ENCODE peak calls at places on chromosomes 5 and 9, in four cellular contexts. A is tibial nerve, I is upper lobe of left lung, N is stomach. S is an unnamed sample.

GRCh38 chr5:176870110-176870591 is 29.0 kb downstream of the HK3 start:
- DNase-seq in A (no peak), I (peak), N (peak), S (no peak)

GRCh38 chr9:107172160-107172978 is 110.7 kb upstream of the RAD23B start:
- DNase-seq in A (peak), I (peak), N (peak), S (peak)

GRCh38 chr9:16773116-16773515 is 97.4 kb downstream of the BNC2 start:
- DNase-seq in A (no peak), I (no peak), N (no peak), S (no peak)

GRCh38 chr5:124007675-124008398 is 495.9 kb downstream of the CSNK1G3 start:
- DNase-seq in A (no peak), I (no peak), N (no peak), S (no peak)

GRCh38 chr9:36120705-36121104 is 15.8 kb upstream of the GLIPR2 start:
- DNase-seq in A (no peak), I (no peak), N (no peak), S (no peak)

GRCh38 chr5:124742983-124743533 is 3.4 kb downstream of the ZNF608 start:
- DNase-seq in A (no peak), I (peak), N (no peak), S (peak)

GRCh38 chr5:128844354-128844923 is 120.8 kb upstream of the SLC27A6 start:
- DNase-seq in A (no peak), I (no peak), N (no peak), S (no peak)

GRCh38 chr5:176540956-176541337 is 3.7 kb upstream of the RNF44 start:
- DNase-seq in A (no peak), I (no peak), N (no peak), S (no peak)

GRCh38 chr5:126383755-126384154 is 39.5 kb upstream of the GRAMD2B start:
- DNase-seq in A (no peak), I (no peak), N (no peak), S (no peak)

GRCh38 chr9:4855861-4856260 is 63.1 kb downstream of the RCL1 start:
- DNase-seq in A (peak), I (no peak), N (no peak), S (peak)

GRCh38 chr5:143395638-143396352 is 7.7 kb downstream of the NR3C1 start:
- DNase-seq in A (no peak), I (no peak), N (no peak), S (no peak)

GRCh38 chr9:6354072-6354686 is 26.0 kb downstream of the TPD52L3 start:
- DNase-seq in A (no peak), I (no peak), N (no peak), S (no peak)

GRCh38 chr5:167895899-167896659 is 395.4 kb upstream of the WWC1 start:
- DNase-seq in A (no peak), I (no peak), N (no peak), S (no peak)

DNA sequence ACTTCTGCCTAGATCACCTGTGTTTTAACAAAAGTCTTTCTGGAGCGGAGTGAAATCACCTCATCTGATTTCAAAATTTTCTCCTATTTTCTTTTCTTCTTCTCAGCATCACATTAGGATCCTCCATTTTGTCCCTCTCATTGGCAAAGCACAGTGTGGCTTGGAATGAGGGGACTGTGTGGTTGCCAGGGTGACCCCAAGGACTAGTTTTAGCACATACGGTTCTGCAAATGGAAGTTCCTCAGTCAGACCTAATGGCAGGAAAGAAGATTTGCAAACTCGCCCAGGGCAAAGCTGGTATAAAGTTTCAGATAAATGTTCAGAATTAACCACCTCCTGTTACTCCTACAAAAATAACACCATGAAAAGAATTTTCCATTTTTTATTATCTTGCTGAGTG is 258.0 kb downstream of the NR2F1-AS1 start:
- DNase-seq in A (no peak), I (no peak), N (no peak), S (no peak)
- H3K4me3 ChIP-seq in A (no peak), I (no peak), N (no peak), S (no peak)

DNA sequence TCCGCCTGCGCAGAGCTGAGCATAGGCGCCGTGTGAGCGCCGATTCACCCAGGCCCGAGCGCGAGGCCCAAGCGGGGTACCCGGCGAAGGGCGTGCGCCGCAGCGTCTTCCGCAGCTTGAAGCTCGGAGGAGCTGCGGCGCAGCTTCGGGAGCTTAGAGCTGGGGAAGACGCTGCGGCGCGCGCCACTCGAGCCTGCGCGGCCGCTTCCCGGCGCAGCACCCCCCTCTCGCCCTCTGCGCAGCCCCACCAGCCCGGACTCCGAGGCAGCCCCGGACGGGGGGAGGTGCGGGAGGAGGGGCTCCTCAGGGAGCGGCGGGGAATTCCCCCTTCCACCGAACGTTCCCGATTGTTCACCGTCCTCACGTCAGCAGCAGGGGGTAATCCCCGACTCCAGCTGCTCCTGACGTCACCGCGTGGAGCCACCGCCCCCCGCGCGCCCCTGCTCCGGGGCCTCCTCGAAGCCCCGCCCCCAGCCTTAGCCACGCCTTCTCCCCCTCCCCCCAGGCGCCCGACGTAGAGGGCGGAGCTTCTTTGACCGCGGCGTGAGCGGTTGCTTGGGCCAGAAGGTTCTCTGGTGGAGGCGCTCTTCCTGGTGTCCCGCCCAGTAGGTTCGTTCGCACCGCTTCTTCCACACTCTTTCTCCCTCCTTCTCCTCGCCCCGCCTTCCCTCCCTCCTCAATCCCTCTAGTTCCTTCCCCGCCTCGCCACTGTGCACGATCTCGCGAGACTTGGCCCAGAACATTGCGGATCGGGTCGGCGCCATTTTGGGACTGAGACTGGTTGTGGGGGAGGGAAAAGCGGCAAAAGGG is at the start of gene GPBP1:
- DNase-seq in A (peak), I (peak), N (peak), S (peak)
- TF ChIP-seq EP300 in A (peak), I (peak), N (peak), S (peak)

GRCh38 chr5:34656700-34657549 is 797 bp downstream of the RAI14 start:
- DNase-seq in A (no peak), I (no peak), N (peak), S (peak)
- TF ChIP-seq POLR2A in A (no peak), I (no peak), N (no peak), S (no peak)

GRCh38 chr5:87022415-87022814 is 245.3 kb upstream of the RASA1 start:
- DNase-seq in A (no peak), I (no peak), N (no peak), S (no peak)

GRCh38 chr5:87015908-87016307 is 251.8 kb upstream of the RASA1 start:
- DNase-seq in A (no peak), I (no peak), N (no peak), S (no peak)

DNA sequence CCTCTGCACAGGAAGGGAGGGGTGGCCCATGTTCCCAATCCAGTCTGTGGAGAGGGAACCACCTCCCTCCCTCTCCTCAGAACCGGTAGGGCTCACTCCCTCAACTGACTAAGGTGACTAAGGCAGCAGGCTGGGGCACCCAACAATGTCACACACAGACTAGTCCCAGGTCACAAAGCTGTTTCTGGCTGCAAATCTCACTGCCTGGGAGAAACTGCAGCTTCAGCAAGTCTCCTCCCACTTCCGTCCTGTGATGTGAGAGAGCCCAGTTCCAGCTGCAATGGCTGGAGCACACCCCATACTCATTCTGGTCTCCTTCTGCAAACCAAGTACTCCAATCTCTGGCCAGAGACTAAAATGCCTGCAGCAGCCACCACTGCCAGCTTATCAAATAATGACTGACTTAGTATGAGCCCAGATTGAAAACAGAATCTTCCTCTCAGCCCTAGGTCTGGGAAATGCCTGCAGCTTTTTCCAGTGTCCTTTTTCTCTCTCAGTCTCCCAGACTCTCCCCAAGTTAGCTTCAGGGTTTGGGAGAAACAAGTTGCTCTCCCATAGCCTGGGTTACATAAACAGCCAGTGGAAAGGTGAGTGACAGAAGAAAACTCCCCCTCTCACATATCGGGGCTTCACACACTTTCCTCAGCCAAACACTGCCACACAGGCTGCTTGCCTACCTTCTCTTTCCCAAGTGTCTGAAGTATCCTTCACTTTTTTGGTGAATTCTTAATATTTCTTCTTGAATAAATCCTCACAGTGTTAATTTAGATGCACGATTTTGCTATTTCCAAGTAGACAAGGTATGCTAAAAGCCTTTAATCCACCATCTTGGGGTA is 247.4 kb upstream of the RASA1 start:
- DNase-seq in A (no peak), I (peak), N (no peak), S (no peak)
- H3K4me3 ChIP-seq in A (no peak), I (no peak), N (no peak), S (no peak)

GRCh38 chr9:27880135-27880534 is 306.9 kb upstream of the C9orf72 start:
- DNase-seq in A (no peak), I (no peak), N (no peak), S (no peak)
- TF ChIP-seq EP300 in A (no peak), I (no peak), N (no peak), S (no peak)

GRCh38 chr9:84323777-84324317 is 16.7 kb downstream of the SLC28A3 start:
- DNase-seq in A (no peak), I (no peak), N (no peak), S (no peak)
- TF ChIP-seq POLR2A in A (no peak), I (no peak), N (no peak), S (no peak)

DNA sequence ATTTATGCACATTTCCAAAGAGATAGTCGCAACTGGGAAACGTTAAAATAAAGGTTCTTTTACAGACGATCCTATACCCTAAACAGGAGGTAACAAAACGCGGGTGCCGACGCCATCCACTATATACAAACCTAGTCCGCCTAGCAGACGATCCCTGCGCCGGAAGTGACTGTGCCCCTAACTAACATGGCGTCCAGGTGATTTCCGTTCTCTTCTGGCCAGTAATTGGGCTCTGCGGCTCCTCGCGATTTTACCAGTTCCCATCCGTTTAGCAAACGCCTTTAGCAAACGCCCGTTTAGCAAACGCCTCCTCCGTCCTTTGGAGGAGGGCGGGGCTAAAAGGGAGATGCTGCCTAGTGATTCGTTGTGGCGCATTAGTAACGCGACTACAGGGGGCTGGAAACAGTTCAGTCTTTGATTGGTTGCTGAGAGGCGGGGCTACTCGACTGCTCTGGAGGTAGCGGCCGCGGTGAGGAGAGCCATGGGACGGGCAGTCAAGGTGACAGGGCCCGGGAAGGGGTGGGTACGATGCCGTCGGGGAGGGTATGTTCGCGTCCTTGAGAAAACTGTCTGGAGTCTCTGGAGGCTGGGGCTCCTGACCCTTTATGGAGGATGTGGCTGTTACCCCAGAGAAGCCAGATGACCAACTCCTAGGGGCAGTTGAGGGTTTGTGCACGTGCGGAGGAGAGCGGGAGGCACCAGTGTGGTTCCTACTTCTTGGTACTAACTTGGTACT is at the start of gene LYRM7:
- DNase-seq in A (peak), I (peak), N (peak), S (peak)
- H3K4me3 ChIP-seq in A (peak), I (peak), N (peak), S (peak)

DNA sequence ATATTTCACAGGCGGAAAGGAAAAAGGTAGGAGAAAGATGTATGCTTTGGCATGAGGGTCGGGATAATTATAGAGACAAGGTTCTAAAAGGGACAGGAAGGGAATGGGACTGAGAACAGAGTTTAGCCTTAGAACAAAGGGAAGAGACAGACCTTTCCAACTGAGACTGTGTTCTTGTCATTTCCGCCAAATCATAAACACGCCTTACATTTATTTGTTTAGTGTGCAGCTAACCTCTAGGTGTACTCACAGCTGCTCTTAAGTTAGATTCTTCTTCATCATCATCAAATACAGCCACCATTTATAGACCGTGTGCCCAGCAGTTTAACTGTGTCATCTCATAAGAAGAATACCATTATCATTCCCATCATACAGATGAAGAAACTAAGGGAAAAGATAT is 5.9 kb upstream of the DELE1 start:
- DNase-seq in A (no peak), I (no peak), N (no peak), S (no peak)
- TF ChIP-seq EP300 in A (no peak), I (no peak), N (no peak), S (no peak)

S was measured in ovary.